ENCODE peak calls at places on chromosomes 3 and 15, in six cellular contexts. O, C, N, T, W and M are unnamed samples.

GRCh38 chr3:188772886-188773285 is 398.9 kb upstream of the TPRG1 start:
- DNase-seq in C (no peak), T (no peak), O (peak; percentile 76), W (peak; percentile 96), N (peak; percentile 79), M (no peak)

GRCh38 chr3:42505849-42506410 is 3.5 kb downstream of the VIPR1 start:
- DNase-seq in O (no peak), W (no peak), N (no peak), T (peak; percentile 7), C (no peak), M (peak; percentile 2)

GRCh38 chr15:44441095-44441501 is 13.7 kb downstream of the CTDSPL2 start:
- DNase-seq in W (no peak), N (no peak), C (no peak), O (peak; percentile 5), T (no peak), M (no peak)

GRCh38 chr15:72835289-72835890 is 51.8 kb upstream of the ADPGK start:
- DNase-seq in O (peak; percentile 27), C (no peak), W (peak; percentile 11), T (peak; percentile 43), N (peak; percentile 30), M (no peak)

GRCh38 chr3:121914081-121914998 is 20.1 kb downstream of the SLC15A2 start:
- DNase-seq in C (no peak), O (peak; percentile 5), T (no peak), N (no peak), W (no peak), M (no peak)

GRCh38 chr3:67602816-67603215 is 51.6 kb downstream of the SUCLG2 start:
- DNase-seq in O (no peak), W (no peak), T (no peak), N (no peak), C (no peak), M (no peak)

GRCh38 chr15:36126194-36126593 is 453.2 kb upstream of the CDIN1 start:
- DNase-seq in N (no peak), T (no peak), C (no peak), O (no peak), W (no peak), M (no peak)

GRCh38 chr15:49769225-49769624 is 148.4 kb downstream of the DTWD1 start:
- DNase-seq in W (no peak), T (no peak), O (no peak), C (no peak), N (peak; percentile 17), M (no peak)

GRCh38 chr15:48861813-48862431 is 16.0 kb upstream of the EID1 start:
- DNase-seq in O (peak; percentile 87), N (peak; percentile 88), W (peak; percentile 86), T (peak; percentile 8), C (no peak), M (peak; percentile 37)

GRCh38 chr3:145981057-145981456 is 179.9 kb downstream of the PLOD2 start:
- DNase-seq in T (no peak), W (no peak), N (no peak), C (no peak), O (no peak), M (no peak)

GRCh38 chr15:40063563-40064011 is 24.6 kb upstream of the SRP14 start:
- DNase-seq in O (no peak), T (no peak), C (no peak), N (peak; percentile 26), W (peak; percentile 46), M (no peak)

GRCh38 chr15:68553994-68554715 is 24.6 kb upstream of the CORO2B start:
- DNase-seq in W (peak; percentile 72), O (peak; percentile 73), C (peak; percentile 70), T (peak; percentile 65), N (peak; percentile 75), M (peak; percentile 70)

GRCh38 chr3:72058493-72059081 is 273.6 kb upstream of the PROK2 start:
- DNase-seq in T (no peak), W (no peak), N (no peak), C (no peak), O (no peak), M (no peak)

GRCh38 chr15:71411538-71412482 is 296.5 kb downstream of the THSD4 start:
- DNase-seq in O (peak; percentile 42), T (peak; percentile 73), N (peak; percentile 77), C (no peak), W (peak; percentile 81), M (no peak)

GRCh38 chr15:32979710-32980109 is 214.8 kb downstream of the FMN1 start:
- DNase-seq in T (no peak), N (peak; percentile 39), C (no peak), O (no peak), W (peak; percentile 95), M (no peak)

GRCh38 chr15:31387101-31387482 is 60.5 kb downstream of the KLF13 start:
- DNase-seq in N (no peak), C (no peak), W (no peak), O (no peak), T (no peak), M (no peak)

GRCh38 chr15:41575282-41575681 is 16.3 kb downstream of the TYRO3 start:
- DNase-seq in O (no peak), C (no peak), N (no peak), W (no peak), T (no peak), M (no peak)

GRCh38 chr15:86101818-86102217 is 22.1 kb downstream of the AGBL1 start:
- DNase-seq in T (no peak), W (no peak), N (no peak), C (no peak), O (no peak), M (no peak)

GRCh38 chr3:119794971-119795612 is 13.2 kb downstream of the NR1I2 start:
- DNase-seq in C (no peak), T (peak; percentile 82), N (peak; percentile 17), W (peak; percentile 21), O (peak; percentile 8), M (peak; percentile 91)

GRCh38 chr3:135000465-135000864 is 205.4 kb downstream of the EPHB1 start:
- DNase-seq in C (no peak), N (no peak), O (no peak), W (no peak), T (no peak), M (no peak)

GRCh38 chr3:157534725-157535161 is 31.5 kb upstream of the VEPH1 start:
- DNase-seq in W (no peak), T (no peak), O (no peak), C (no peak), N (no peak), M (no peak)

GRCh38 chr15:89656116-89656815 is 999 bp upstream of the KIF7 start:
- DNase-seq in N (no peak), W (no peak), C (no peak), O (no peak), T (no peak), M (no peak)

GRCh38 chr3:196772897-196773296 is 33.2 kb downstream of the PAK2 start:
- DNase-seq in N (no peak), C (no peak), W (no peak), T (no peak), O (no peak), M (no peak)

GRCh38 chr3:182800508-182800907 is 7.2 kb downstream of the ATP11B start:
- DNase-seq in W (no peak), N (no peak), T (no peak), O (no peak), C (no peak), M (no peak)

GRCh38 chr3:191985691-191986090 is 524.7 kb downstream of the PYDC2 start:
- DNase-seq in C (no peak), W (no peak), O (no peak), T (no peak), N (no peak), M (no peak)

GRCh38 chr3:127542441-127542952 is 48.0 kb downstream of the TPRA1 start:
- DNase-seq in T (peak; percentile 58), O (no peak), C (no peak), N (no peak), W (no peak), M (no peak)

GRCh38 chr15:50148362-50148963 is 29.4 kb upstream of the ATP8B4 start:
- DNase-seq in T (peak; percentile 52), W (peak; percentile 73), C (no peak), O (peak; percentile 87), N (peak; percentile 83), M (peak; percentile 71)

GRCh38 chr3:39449796-39450195 is 17.7 kb upstream of the MOBP start:
- DNase-seq in T (no peak), N (no peak), W (no peak), C (no peak), O (no peak), M (no peak)

GRCh38 chr15:51004103-51004536 is 90.6 kb downstream of the TNFAIP8L3 start:
- DNase-seq in W (peak; percentile 14), C (no peak), T (no peak), O (peak; percentile 57), N (peak; percentile 56), M (peak; percentile 45)

GRCh38 chr3:146214493-146214892 is 36.4 kb downstream of the PLSCR4 start:
- DNase-seq in C (no peak), T (no peak), W (no peak), O (no peak), N (no peak), M (no peak)

DNA sequence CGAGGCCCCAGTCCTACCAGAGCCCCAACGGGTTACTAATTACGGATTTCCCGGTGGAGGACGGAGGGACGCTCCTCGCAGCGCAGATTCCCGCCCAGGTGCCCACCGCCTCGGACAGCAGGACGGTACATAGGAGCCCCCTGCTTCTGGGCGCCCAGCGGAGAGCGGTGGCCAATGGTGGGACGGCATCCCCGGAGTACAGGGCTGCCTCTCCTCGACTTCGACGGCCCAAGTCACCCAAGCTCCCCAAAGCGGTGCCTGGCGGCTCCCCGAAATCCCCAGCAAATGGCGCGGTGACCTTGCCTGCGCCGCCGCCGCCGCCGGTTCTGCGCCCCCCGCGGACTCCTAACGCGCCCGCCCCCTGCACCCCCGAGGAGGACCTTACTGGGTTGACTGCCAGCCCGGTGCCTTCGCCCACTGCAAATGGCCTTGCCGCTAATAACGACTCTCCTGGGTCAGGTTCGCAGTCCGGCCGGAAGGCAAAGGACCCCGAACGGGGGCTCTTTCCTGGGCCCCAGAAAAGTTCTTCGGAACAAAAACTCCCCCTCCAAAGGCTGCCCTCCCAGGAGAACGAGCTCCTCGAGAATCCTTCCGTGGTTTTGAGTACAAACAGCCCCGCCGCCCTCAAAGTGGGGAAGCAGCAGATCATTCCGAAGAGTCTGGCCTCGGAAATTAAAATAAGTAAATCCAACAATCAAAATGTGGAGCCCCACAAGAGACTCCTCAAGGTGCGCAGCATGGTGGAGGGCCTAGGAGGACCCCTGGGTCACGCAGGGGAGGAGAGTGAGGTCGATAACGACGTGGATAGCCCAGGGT is 1.1 kb downstream of the ARHGEF26 start:
- DNase-seq in T (no peak), O (no peak), W (no peak), C (peak; percentile 44), N (no peak), M (peak; percentile 43)
- TF ChIP-seq CTCF in T (peak; percentile 13), O (no peak), W (no peak), C (no peak), N (peak; percentile 1), M (no peak)

GRCh38 chr3:30286007-30286669 is 320.3 kb upstream of the TGFBR2 start:
- DNase-seq in W (peak; percentile 90), T (peak; percentile 51), O (peak; percentile 99), C (peak; percentile 52), N (peak; percentile 99), M (no peak)
- H3K4me3 ChIP-seq in W (no peak overlapping the region), T (no peak overlapping the region), O (no peak overlapping the region), C (no peak overlapping the region), N (no peak overlapping the region), M (no peak overlapping the region)

GRCh38 chr3:70308760-70309159 is 3.7 kb downstream of the MDFIC2 start:
- DNase-seq in N (peak; percentile 0), T (no peak), O (peak; percentile 12), C (no peak), W (peak; percentile 17), M (no peak)
- TF ChIP-seq CTCF in N (no peak), T (no peak), O (no peak), C (no peak), W (peak; percentile 29), M (peak; percentile 22)

GRCh38 chr15:74683758-74684157 is 12.1 kb downstream of the EDC3 start:
- DNase-seq in C (no peak), T (no peak), N (no peak), W (no peak), O (no peak), M (no peak)
- H3K4me3 ChIP-seq in C (no peak overlapping the region), T (no peak overlapping the region), N (no peak overlapping the region), W (no peak overlapping the region), O (no peak overlapping the region), M (no peak overlapping the region)